ENCODE peak calls at places on chromosomes 2 and 18, in eight cellular contexts. One of them, this sample, is unnamed.

GRCh38 chr2:18987592-18988073 is 370.8 kb downstream of the OSR1 start:
- DNase-seq in adipocyte: peak; percentile 95
- DNase-seq in tibial artery: peak; percentile 84
- DNase-seq in endothelial cell of umbilical vein: peak; percentile 51
- DNase-seq in brain microvascular endothelial cell: peak; percentile 98
- DNase-seq in uterus: peak; percentile 86
- DNase-seq in upper lobe of right lung: no peak
- DNase-seq in ovary: peak; percentile 74
- DNase-seq in this sample: peak; percentile 62

GRCh38 chr2:227267406-227268115 is 57.5 kb upstream of the MFF start:
- DNase-seq in tibial artery: no peak
- DNase-seq in brain microvascular endothelial cell: no peak
- DNase-seq in adipocyte: peak; percentile 28
- DNase-seq in upper lobe of right lung: no peak
- DNase-seq in uterus: no peak
- DNase-seq in ovary: no peak
- DNase-seq in endothelial cell of umbilical vein: no peak
- DNase-seq in this sample: no peak

GRCh38 chr2:159557437-159558034 is 58.8 kb downstream of the BAZ2B start:
- DNase-seq in brain microvascular endothelial cell: no peak
- DNase-seq in tibial artery: no peak
- DNase-seq in ovary: no peak
- DNase-seq in upper lobe of right lung: no peak
- DNase-seq in endothelial cell of umbilical vein: peak; percentile 40
- DNase-seq in adipocyte: no peak
- DNase-seq in uterus: no peak
- DNase-seq in this sample: no peak

GRCh38 chr2:176093145-176093888 is 796 bp downstream of the HOXD13 start:
- DNase-seq in upper lobe of right lung: no peak
- DNase-seq in brain microvascular endothelial cell: no peak
- DNase-seq in uterus: no peak
- DNase-seq in adipocyte: peak; percentile 11
- DNase-seq in ovary: no peak
- DNase-seq in tibial artery: peak; percentile 64
- DNase-seq in endothelial cell of umbilical vein: no peak
- DNase-seq in this sample: peak; percentile 56

GRCh38 chr2:68359889-68360288 is 5.2 kb upstream of the PLEK start:
- DNase-seq in adipocyte: no peak
- DNase-seq in endothelial cell of umbilical vein: no peak
- DNase-seq in upper lobe of right lung: no peak
- DNase-seq in ovary: no peak
- DNase-seq in tibial artery: no peak
- DNase-seq in uterus: no peak
- DNase-seq in brain microvascular endothelial cell: no peak
- DNase-seq in this sample: no peak

GRCh38 chr18:74511823-74512222 is 15.7 kb downstream of the CNDP2 start:
- DNase-seq in endothelial cell of umbilical vein: no peak
- DNase-seq in adipocyte: no peak
- DNase-seq in brain microvascular endothelial cell: no peak
- DNase-seq in tibial artery: peak; percentile 47
- DNase-seq in upper lobe of right lung: no peak
- DNase-seq in uterus: no peak
- DNase-seq in ovary: no peak
- DNase-seq in this sample: no peak

GRCh38 chr18:9333441-9334350 is 877 bp upstream of the TWSG1 start:
- DNase-seq in tibial artery: peak; percentile 65
- DNase-seq in endothelial cell of umbilical vein: peak; percentile 86
- DNase-seq in upper lobe of right lung: no peak
- DNase-seq in uterus: peak; percentile 20
- DNase-seq in ovary: peak; percentile 50
- DNase-seq in brain microvascular endothelial cell: no peak
- DNase-seq in adipocyte: no peak
- DNase-seq in this sample: no peak

GRCh38 chr18:44796505-44797198 is 116.0 kb downstream of the SETBP1 start:
- DNase-seq in adipocyte: no peak
- DNase-seq in tibial artery: no peak
- DNase-seq in brain microvascular endothelial cell: no peak
- DNase-seq in ovary: no peak
- DNase-seq in endothelial cell of umbilical vein: no peak
- DNase-seq in uterus: no peak
- DNase-seq in upper lobe of right lung: no peak
- DNase-seq in this sample: no peak

DNA sequence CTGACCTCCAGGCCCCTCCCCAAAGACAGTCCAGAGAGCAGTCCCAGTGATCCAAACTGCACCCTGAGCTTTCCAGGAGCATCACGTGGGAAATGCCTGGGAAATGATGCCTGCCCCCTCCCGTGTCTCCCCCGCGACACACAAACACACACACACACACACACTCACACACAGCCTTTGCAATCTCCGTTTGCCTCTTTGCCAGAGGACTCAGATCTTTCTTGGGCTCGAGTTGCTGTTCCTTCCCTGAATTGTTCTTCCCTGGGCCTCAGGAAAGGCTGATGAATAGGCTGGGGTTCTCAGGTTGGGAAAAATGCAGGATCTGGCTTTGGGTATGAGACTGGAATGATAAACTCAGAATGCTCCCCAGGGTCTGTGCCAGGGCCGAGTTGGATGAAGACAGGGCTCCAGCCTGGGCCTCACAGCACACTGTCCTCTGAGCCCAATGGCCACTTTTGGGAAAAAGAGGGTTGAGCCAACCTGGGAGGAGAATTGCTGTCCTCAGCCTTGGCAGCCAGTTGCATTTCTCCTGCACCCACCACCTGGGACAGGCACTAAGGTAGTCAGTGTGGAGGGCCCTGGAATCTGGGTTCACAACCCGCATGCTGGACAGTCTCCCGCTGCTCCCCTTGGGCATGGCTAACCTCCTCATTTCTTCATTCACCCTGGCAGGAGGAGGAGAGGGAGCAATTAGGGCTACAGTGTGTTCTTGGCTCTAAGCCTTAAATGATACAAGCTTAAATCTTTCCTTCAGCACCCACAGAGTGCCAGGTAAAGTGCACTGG is 43.9 kb upstream of the ATP6V1B1 start:
- DNase-seq in uterus: peak; percentile 46
- DNase-seq in tibial artery: no peak
- DNase-seq in brain microvascular endothelial cell: no peak
- DNase-seq in endothelial cell of umbilical vein: peak; percentile 64
- DNase-seq in adipocyte: no peak
- DNase-seq in upper lobe of right lung: no peak
- DNase-seq in ovary: no peak
- DNase-seq in this sample: no peak
- H3K27me3 ChIP-seq in uterus: peaks cover 8% of the 10 kb centered on the region
- H3K27me3 ChIP-seq in tibial artery: peaks cover 75% of the 10 kb centered on the region
- H3K27me3 ChIP-seq in brain microvascular endothelial cell: peaks cover 93% of the 10 kb centered on the region
- H3K27me3 ChIP-seq in endothelial cell of umbilical vein: peaks cover 100% of the 10 kb centered on the region
- H3K27me3 ChIP-seq in adipocyte: peaks cover 88% of the 10 kb centered on the region
- H3K27me3 ChIP-seq in upper lobe of right lung: peaks cover 92% of the 10 kb centered on the region
- H3K27me3 ChIP-seq in ovary: no peaks in the 10 kb centered on the region
- H3K27me3 ChIP-seq in this sample: peaks cover 10% of the 10 kb centered on the region

DNA sequence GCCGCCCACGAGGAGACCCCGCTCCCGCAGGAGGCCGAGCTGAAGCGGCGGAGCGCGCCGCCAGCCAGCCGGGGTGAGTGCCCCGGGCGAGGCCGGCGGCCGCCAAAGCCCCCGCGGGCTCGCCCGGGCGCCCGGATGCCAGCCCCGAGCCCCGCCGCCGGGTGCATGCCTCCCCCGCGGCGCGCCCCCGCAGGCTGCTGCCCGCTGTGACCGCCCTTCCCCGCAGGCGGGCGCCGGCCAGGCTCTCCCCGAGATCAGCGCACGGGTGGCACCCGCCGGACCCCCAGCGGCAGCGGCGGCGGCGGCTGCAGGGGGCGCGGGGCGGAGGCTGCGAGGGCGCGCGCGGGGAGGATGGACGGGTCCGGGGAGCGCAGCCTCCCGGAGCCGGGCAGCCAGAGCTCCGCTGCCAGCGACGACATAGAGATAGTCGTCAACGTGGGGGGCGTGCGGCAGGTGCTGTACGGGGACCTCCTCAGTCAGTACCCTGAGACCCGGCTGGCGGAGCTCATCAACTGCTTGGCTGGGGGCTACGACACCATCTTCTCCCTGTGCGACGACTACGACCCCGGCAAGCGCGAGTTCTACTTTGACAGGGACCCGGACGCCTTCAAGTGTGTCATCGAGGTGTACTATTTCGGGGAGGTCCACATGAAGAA is 470 bp downstream of the KCNF1 start:
- DNase-seq in adipocyte: no peak
- DNase-seq in endothelial cell of umbilical vein: no peak
- DNase-seq in upper lobe of right lung: peak; percentile 54
- DNase-seq in ovary: no peak
- DNase-seq in tibial artery: peak; percentile 49
- DNase-seq in brain microvascular endothelial cell: no peak
- DNase-seq in uterus: no peak
- DNase-seq in this sample: no peak
- H3K27me3 ChIP-seq in adipocyte: peaks cover 42% of the 10 kb centered on the region
- H3K27me3 ChIP-seq in endothelial cell of umbilical vein: peaks cover 27% of the 10 kb centered on the region
- H3K27me3 ChIP-seq in upper lobe of right lung: peaks cover 38% of the 10 kb centered on the region
- H3K27me3 ChIP-seq in ovary: no peaks in the 10 kb centered on the region
- H3K27me3 ChIP-seq in tibial artery: peaks cover 56% of the 10 kb centered on the region
- H3K27me3 ChIP-seq in brain microvascular endothelial cell: peaks cover 5% of the 10 kb centered on the region
- H3K27me3 ChIP-seq in uterus: no peaks in the 10 kb centered on the region
- H3K27me3 ChIP-seq in this sample: peaks cover 10% of the 10 kb centered on the region

GRCh38 chr2:168348076-168348475 is 100.7 kb upstream of the STK39 start:
- DNase-seq in uterus: peak; percentile 28
- DNase-seq in upper lobe of right lung: no peak
- DNase-seq in tibial artery: no peak
- DNase-seq in brain microvascular endothelial cell: peak; percentile 48
- DNase-seq in adipocyte: peak; percentile 59
- DNase-seq in endothelial cell of umbilical vein: peak; percentile 36
- DNase-seq in ovary: no peak
- DNase-seq in this sample: no peak
- H3K27me3 ChIP-seq in uterus: no peaks in the 10 kb centered on the region
- H3K27me3 ChIP-seq in upper lobe of right lung: no peaks in the 10 kb centered on the region
- H3K27me3 ChIP-seq in tibial artery: peaks cover 4% of the 10 kb centered on the region
- H3K27me3 ChIP-seq in brain microvascular endothelial cell: no peaks in the 10 kb centered on the region
- H3K27me3 ChIP-seq in adipocyte: no peaks in the 10 kb centered on the region
- H3K27me3 ChIP-seq in endothelial cell of umbilical vein: peaks cover 6% of the 10 kb centered on the region
- H3K27me3 ChIP-seq in ovary: no peaks in the 10 kb centered on the region
- H3K27me3 ChIP-seq in this sample: no peaks in the 10 kb centered on the region

DNA sequence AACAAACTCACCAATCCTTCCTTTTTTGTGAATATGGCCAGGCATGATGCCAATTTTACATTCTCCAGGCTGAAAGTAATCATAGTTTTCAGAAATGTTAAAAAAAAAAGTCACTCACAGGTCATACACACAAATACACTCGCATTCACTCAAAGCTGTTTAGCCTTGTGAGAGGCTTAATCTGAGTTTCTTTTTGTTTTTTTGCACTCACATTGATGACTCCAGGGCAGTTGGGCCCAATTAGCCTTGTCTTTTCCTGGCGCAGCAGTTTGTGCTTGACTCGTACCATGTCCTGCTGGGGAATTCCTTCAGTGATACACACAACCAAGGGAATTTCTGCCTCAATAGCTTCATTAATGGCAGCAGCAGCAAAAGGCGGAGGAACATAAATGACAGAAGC is 18.0 kb downstream of the SUCLG1 start:
- DNase-seq in adipocyte: peak; percentile 64
- DNase-seq in upper lobe of right lung: no peak
- DNase-seq in brain microvascular endothelial cell: no peak
- DNase-seq in ovary: no peak
- DNase-seq in endothelial cell of umbilical vein: no peak
- DNase-seq in tibial artery: no peak
- DNase-seq in uterus: no peak
- DNase-seq in this sample: no peak
- H3K27me3 ChIP-seq in adipocyte: no peaks in the 10 kb centered on the region
- H3K27me3 ChIP-seq in upper lobe of right lung: no peaks in the 10 kb centered on the region
- H3K27me3 ChIP-seq in brain microvascular endothelial cell: no peaks in the 10 kb centered on the region
- H3K27me3 ChIP-seq in ovary: no peaks in the 10 kb centered on the region
- H3K27me3 ChIP-seq in endothelial cell of umbilical vein: no peaks in the 10 kb centered on the region
- H3K27me3 ChIP-seq in tibial artery: no peaks in the 10 kb centered on the region
- H3K27me3 ChIP-seq in uterus: no peaks in the 10 kb centered on the region
- H3K27me3 ChIP-seq in this sample: no peaks in the 10 kb centered on the region

GRCh38 chr2:156332452-156333273 is at the start of gene NR4A2:
- DNase-seq in brain microvascular endothelial cell: peak; percentile 84
- DNase-seq in endothelial cell of umbilical vein: peak; percentile 87
- DNase-seq in upper lobe of right lung: peak; percentile 93
- DNase-seq in adipocyte: peak; percentile 95
- DNase-seq in uterus: peak; percentile 90
- DNase-seq in tibial artery: peak; percentile 96
- DNase-seq in ovary: peak; percentile 93
- DNase-seq in this sample: peak; percentile 93
- H3K27me3 ChIP-seq in brain microvascular endothelial cell: peaks cover 6% of the 10 kb centered on the region
- H3K27me3 ChIP-seq in endothelial cell of umbilical vein: peaks cover 3% of the 10 kb centered on the region
- H3K27me3 ChIP-seq in upper lobe of right lung: peaks cover 8% of the 10 kb centered on the region
- H3K27me3 ChIP-seq in adipocyte: no peaks in the 10 kb centered on the region
- H3K27me3 ChIP-seq in uterus: no peaks in the 10 kb centered on the region
- H3K27me3 ChIP-seq in tibial artery: no peaks in the 10 kb centered on the region
- H3K27me3 ChIP-seq in ovary: no peaks in the 10 kb centered on the region
- H3K27me3 ChIP-seq in this sample: no peaks in the 10 kb centered on the region

GRCh38 chr2:218882866-218883366 is 2.3 kb downstream of the WNT10A start:
- DNase-seq in uterus: no peak
- DNase-seq in tibial artery: no peak
- DNase-seq in brain microvascular endothelial cell: no peak
- DNase-seq in upper lobe of right lung: peak; percentile 57
- DNase-seq in adipocyte: no peak
- DNase-seq in endothelial cell of umbilical vein: no peak
- DNase-seq in ovary: no peak
- DNase-seq in this sample: no peak
- H3K27me3 ChIP-seq in uterus: peaks cover 11% of the 10 kb centered on the region
- H3K27me3 ChIP-seq in tibial artery: peaks cover 72% of the 10 kb centered on the region
- H3K27me3 ChIP-seq in brain microvascular endothelial cell: peaks cover 73% of the 10 kb centered on the region
- H3K27me3 ChIP-seq in upper lobe of right lung: peaks cover 49% of the 10 kb centered on the region
- H3K27me3 ChIP-seq in adipocyte: peaks cover 68% of the 10 kb centered on the region
- H3K27me3 ChIP-seq in endothelial cell of umbilical vein: peaks cover 69% of the 10 kb centered on the region
- H3K27me3 ChIP-seq in ovary: no peaks in the 10 kb centered on the region
- H3K27me3 ChIP-seq in this sample: peaks cover 28% of the 10 kb centered on the region

GRCh38 chr2:127582863-127583861 is 47.7 kb downstream of the MYO7B start:
- DNase-seq in endothelial cell of umbilical vein: no peak
- DNase-seq in brain microvascular endothelial cell: no peak
- DNase-seq in upper lobe of right lung: no peak
- DNase-seq in adipocyte: no peak
- DNase-seq in uterus: no peak
- DNase-seq in ovary: no peak
- DNase-seq in tibial artery: no peak
- DNase-seq in this sample: peak; percentile 37

GRCh38 chr2:127586136-127586535 is 50.7 kb downstream of the MYO7B start:
- DNase-seq in brain microvascular endothelial cell: no peak
- DNase-seq in endothelial cell of umbilical vein: no peak
- DNase-seq in upper lobe of right lung: peak; percentile 10
- DNase-seq in adipocyte: no peak
- DNase-seq in tibial artery: no peak
- DNase-seq in ovary: no peak
- DNase-seq in uterus: no peak
- DNase-seq in this sample: peak; percentile 12

GRCh38 chr2:127584047-127584446 is 48.6 kb downstream of the MYO7B start:
- DNase-seq in endothelial cell of umbilical vein: no peak
- DNase-seq in uterus: no peak
- DNase-seq in brain microvascular endothelial cell: no peak
- DNase-seq in tibial artery: no peak
- DNase-seq in ovary: no peak
- DNase-seq in upper lobe of right lung: no peak
- DNase-seq in adipocyte: no peak
- DNase-seq in this sample: peak; percentile 37

GRCh38 chr2:127585270-127585807 is 49.9 kb downstream of the MYO7B start:
- DNase-seq in endothelial cell of umbilical vein: no peak
- DNase-seq in tibial artery: no peak
- DNase-seq in upper lobe of right lung: no peak
- DNase-seq in adipocyte: no peak
- DNase-seq in brain microvascular endothelial cell: no peak
- DNase-seq in ovary: no peak
- DNase-seq in uterus: no peak
- DNase-seq in this sample: no peak

GRCh38 chr2:127584516-127585033 is 49.1 kb downstream of the MYO7B start:
- DNase-seq in brain microvascular endothelial cell: no peak
- DNase-seq in tibial artery: no peak
- DNase-seq in ovary: no peak
- DNase-seq in uterus: no peak
- DNase-seq in endothelial cell of umbilical vein: no peak
- DNase-seq in upper lobe of right lung: peak; percentile 45
- DNase-seq in adipocyte: no peak
- DNase-seq in this sample: no peak
- H3K27me3 ChIP-seq in brain microvascular endothelial cell: no peaks in the 10 kb centered on the region
- H3K27me3 ChIP-seq in tibial artery: no peaks in the 10 kb centered on the region
- H3K27me3 ChIP-seq in ovary: no peaks in the 10 kb centered on the region
- H3K27me3 ChIP-seq in uterus: no peaks in the 10 kb centered on the region
- H3K27me3 ChIP-seq in endothelial cell of umbilical vein: peaks cover 2% of the 10 kb centered on the region
- H3K27me3 ChIP-seq in upper lobe of right lung: no peaks in the 10 kb centered on the region
- H3K27me3 ChIP-seq in adipocyte: peaks cover 27% of the 10 kb centered on the region
- H3K27me3 ChIP-seq in this sample: no peaks in the 10 kb centered on the region

This sample was measured in right lobe of liver.